ENCODE peak calls at places on chromosomes 11 and 22, in seven cellular contexts. One of them, this sample, is unnamed.

GRCh38 chr11:27705873-27706820 is 5.9 kb upstream of the BDNF start:
- DNase-seq in NCI-H1436 treated with DMSO at 0.1 percent for 48 hours: no peak
- DNase-seq in fibroblast of pulmonary artery: peak
- DNase-seq in activated naive CD8-positive, alpha-beta T cell treated with anti-CD3 and anti-CD28 coated beads for 36 hours: no peak
- DNase-seq in substantia nigra: no peak
- DNase-seq in NCI-H446: peak
- DNase-seq in HTR-8/SVneo: no peak
- DNase-seq in this sample: no peak

GRCh38 chr11:61828629-61829407 is 718 bp downstream of the FADS2 start:
- DNase-seq in NCI-H1436 treated with DMSO at 0.1 percent for 48 hours: no peak
- DNase-seq in fibroblast of pulmonary artery: peak
- DNase-seq in activated naive CD8-positive, alpha-beta T cell treated with anti-CD3 and anti-CD28 coated beads for 36 hours: peak
- DNase-seq in substantia nigra: peak
- DNase-seq in NCI-H446: peak
- DNase-seq in HTR-8/SVneo: no peak
- DNase-seq in this sample: no peak

GRCh38 chr11:122843281-122844150 is 5.2 kb downstream of the CRTAM start:
- DNase-seq in NCI-H1436 treated with DMSO at 0.1 percent for 48 hours: no peak
- DNase-seq in fibroblast of pulmonary artery: no peak
- DNase-seq in activated naive CD8-positive, alpha-beta T cell treated with anti-CD3 and anti-CD28 coated beads for 36 hours: peak
- DNase-seq in substantia nigra: no peak
- DNase-seq in NCI-H446: no peak
- DNase-seq in HTR-8/SVneo: no peak
- DNase-seq in this sample: no peak

GRCh38 chr11:134846776-134847722 is 435.0 kb upstream of the B3GAT1 start:
- DNase-seq in NCI-H1436 treated with DMSO at 0.1 percent for 48 hours: no peak
- DNase-seq in fibroblast of pulmonary artery: no peak
- DNase-seq in activated naive CD8-positive, alpha-beta T cell treated with anti-CD3 and anti-CD28 coated beads for 36 hours: no peak
- DNase-seq in substantia nigra: no peak
- DNase-seq in NCI-H446: no peak
- DNase-seq in HTR-8/SVneo: no peak
- DNase-seq in this sample: no peak

GRCh38 chr11:61168292-61168691 is 7.1 kb upstream of the VPS37C start:
- DNase-seq in NCI-H1436 treated with DMSO at 0.1 percent for 48 hours: no peak
- DNase-seq in fibroblast of pulmonary artery: no peak
- DNase-seq in activated naive CD8-positive, alpha-beta T cell treated with anti-CD3 and anti-CD28 coated beads for 36 hours: no peak
- DNase-seq in substantia nigra: no peak
- DNase-seq in NCI-H446: no peak
- DNase-seq in HTR-8/SVneo: no peak
- DNase-seq in this sample: no peak

GRCh38 chr11:70314730-70315129 is 44.2 kb downstream of the PPFIA1 start:
- DNase-seq in NCI-H1436 treated with DMSO at 0.1 percent for 48 hours: no peak
- DNase-seq in fibroblast of pulmonary artery: no peak
- DNase-seq in activated naive CD8-positive, alpha-beta T cell treated with anti-CD3 and anti-CD28 coated beads for 36 hours: no peak
- DNase-seq in substantia nigra: no peak
- DNase-seq in NCI-H446: no peak
- DNase-seq in HTR-8/SVneo: no peak
- DNase-seq in this sample: no peak

GRCh38 chr11:121321614-121322243 is 29.2 kb downstream of the SC5D start:
- DNase-seq in NCI-H1436 treated with DMSO at 0.1 percent for 48 hours: no peak
- DNase-seq in fibroblast of pulmonary artery: peak
- DNase-seq in activated naive CD8-positive, alpha-beta T cell treated with anti-CD3 and anti-CD28 coated beads for 36 hours: no peak
- DNase-seq in substantia nigra: peak
- DNase-seq in NCI-H446: peak
- DNase-seq in HTR-8/SVneo: peak
- DNase-seq in this sample: peak

GRCh38 chr11:3984896-3985295 is 109.7 kb upstream of the RRM1 start:
- DNase-seq in NCI-H1436 treated with DMSO at 0.1 percent for 48 hours: no peak
- DNase-seq in fibroblast of pulmonary artery: peak
- DNase-seq in activated naive CD8-positive, alpha-beta T cell treated with anti-CD3 and anti-CD28 coated beads for 36 hours: peak
- DNase-seq in substantia nigra: no peak
- DNase-seq in NCI-H446: peak
- DNase-seq in HTR-8/SVneo: no peak
- DNase-seq in this sample: no peak

GRCh38 chr22:38401336-38402084 is 53.5 kb downstream of the KCNJ4 start:
- DNase-seq in NCI-H1436 treated with DMSO at 0.1 percent for 48 hours: no peak
- DNase-seq in fibroblast of pulmonary artery: no peak
- DNase-seq in activated naive CD8-positive, alpha-beta T cell treated with anti-CD3 and anti-CD28 coated beads for 36 hours: no peak
- DNase-seq in substantia nigra: no peak
- DNase-seq in NCI-H446: no peak
- DNase-seq in HTR-8/SVneo: no peak
- DNase-seq in this sample: no peak

GRCh38 chr22:45006873-45007246 is 2.9 kb downstream of the PHF21B start:
- DNase-seq in NCI-H1436 treated with DMSO at 0.1 percent for 48 hours: no peak
- DNase-seq in fibroblast of pulmonary artery: no peak
- DNase-seq in activated naive CD8-positive, alpha-beta T cell treated with anti-CD3 and anti-CD28 coated beads for 36 hours: no peak
- DNase-seq in substantia nigra: peak
- DNase-seq in NCI-H446: no peak
- DNase-seq in HTR-8/SVneo: no peak
- DNase-seq in this sample: no peak

GRCh38 chr22:44839721-44840120 is 87.3 kb downstream of the ARHGAP8 start:
- DNase-seq in NCI-H1436 treated with DMSO at 0.1 percent for 48 hours: no peak
- DNase-seq in fibroblast of pulmonary artery: no peak
- DNase-seq in activated naive CD8-positive, alpha-beta T cell treated with anti-CD3 and anti-CD28 coated beads for 36 hours: no peak
- DNase-seq in substantia nigra: no peak
- DNase-seq in NCI-H446: no peak
- DNase-seq in HTR-8/SVneo: no peak
- DNase-seq in this sample: no peak

GRCh38 chr22:28911777-28912669 is 28.7 kb downstream of the ZNRF3 start:
- DNase-seq in NCI-H1436 treated with DMSO at 0.1 percent for 48 hours: no peak
- DNase-seq in fibroblast of pulmonary artery: peak
- DNase-seq in activated naive CD8-positive, alpha-beta T cell treated with anti-CD3 and anti-CD28 coated beads for 36 hours: no peak
- DNase-seq in substantia nigra: no peak
- DNase-seq in NCI-H446: peak
- DNase-seq in HTR-8/SVneo: no peak
- DNase-seq in this sample: no peak

GRCh38 chr11:68994891-68995280 is 14.1 kb upstream of the MRGPRD start:
- DNase-seq in NCI-H1436 treated with DMSO at 0.1 percent for 48 hours: no peak
- DNase-seq in fibroblast of pulmonary artery: no peak
- DNase-seq in activated naive CD8-positive, alpha-beta T cell treated with anti-CD3 and anti-CD28 coated beads for 36 hours: no peak
- DNase-seq in substantia nigra: no peak
- DNase-seq in NCI-H446: no peak
- DNase-seq in HTR-8/SVneo: no peak
- DNase-seq in this sample: no peak

GRCh38 chr11:61580292-61580888 is 486 bp downstream of the SYT7 start:
- DNase-seq in NCI-H1436 treated with DMSO at 0.1 percent for 48 hours: no peak
- DNase-seq in fibroblast of pulmonary artery: no peak
- DNase-seq in activated naive CD8-positive, alpha-beta T cell treated with anti-CD3 and anti-CD28 coated beads for 36 hours: peak
- DNase-seq in substantia nigra: no peak
- DNase-seq in NCI-H446: no peak
- DNase-seq in HTR-8/SVneo: no peak
- DNase-seq in this sample: no peak

GRCh38 chr11:93537767-93538261 is 5.4 kb downstream of the SMCO4 start:
- DNase-seq in NCI-H1436 treated with DMSO at 0.1 percent for 48 hours: no peak
- DNase-seq in fibroblast of pulmonary artery: no peak
- DNase-seq in activated naive CD8-positive, alpha-beta T cell treated with anti-CD3 and anti-CD28 coated beads for 36 hours: no peak
- DNase-seq in substantia nigra: peak
- DNase-seq in NCI-H446: no peak
- DNase-seq in HTR-8/SVneo: no peak
- DNase-seq in this sample: peak

GRCh38 chr11:12091957-12092558 is 18.3 kb upstream of the MICAL2 start:
- DNase-seq in NCI-H1436 treated with DMSO at 0.1 percent for 48 hours: no peak
- DNase-seq in fibroblast of pulmonary artery: no peak
- DNase-seq in activated naive CD8-positive, alpha-beta T cell treated with anti-CD3 and anti-CD28 coated beads for 36 hours: no peak
- DNase-seq in substantia nigra: no peak
- DNase-seq in NCI-H446: peak
- DNase-seq in HTR-8/SVneo: no peak
- DNase-seq in this sample: no peak

GRCh38 chr11:63937713-63938480 is 905 bp upstream of the NAA40 start:
- DNase-seq in NCI-H1436 treated with DMSO at 0.1 percent for 48 hours: no peak
- DNase-seq in fibroblast of pulmonary artery: no peak
- DNase-seq in activated naive CD8-positive, alpha-beta T cell treated with anti-CD3 and anti-CD28 coated beads for 36 hours: no peak
- DNase-seq in substantia nigra: no peak
- DNase-seq in NCI-H446: no peak
- DNase-seq in HTR-8/SVneo: peak
- DNase-seq in this sample: no peak

GRCh38 chr11:88520391-88520790 is 182.9 kb upstream of the CTSC start:
- DNase-seq in NCI-H1436 treated with DMSO at 0.1 percent for 48 hours: no peak
- DNase-seq in fibroblast of pulmonary artery: peak
- DNase-seq in activated naive CD8-positive, alpha-beta T cell treated with anti-CD3 and anti-CD28 coated beads for 36 hours: no peak
- DNase-seq in substantia nigra: no peak
- DNase-seq in NCI-H446: no peak
- DNase-seq in HTR-8/SVneo: no peak
- DNase-seq in this sample: no peak

GRCh38 chr11:115698243-115698642 is 194.0 kb upstream of the CADM1 start:
- DNase-seq in NCI-H1436 treated with DMSO at 0.1 percent for 48 hours: no peak
- DNase-seq in fibroblast of pulmonary artery: no peak
- DNase-seq in activated naive CD8-positive, alpha-beta T cell treated with anti-CD3 and anti-CD28 coated beads for 36 hours: no peak
- DNase-seq in substantia nigra: no peak
- DNase-seq in NCI-H446: no peak
- DNase-seq in HTR-8/SVneo: no peak
- DNase-seq in this sample: no peak

GRCh38 chr11:7488681-7489080 is 3.4 kb downstream of the OLFML1 start:
- DNase-seq in NCI-H1436 treated with DMSO at 0.1 percent for 48 hours: no peak
- DNase-seq in fibroblast of pulmonary artery: no peak
- DNase-seq in activated naive CD8-positive, alpha-beta T cell treated with anti-CD3 and anti-CD28 coated beads for 36 hours: no peak
- DNase-seq in substantia nigra: no peak
- DNase-seq in NCI-H446: no peak
- DNase-seq in HTR-8/SVneo: no peak
- DNase-seq in this sample: no peak

GRCh38 chr11:83191986-83192385 is 1.5 kb upstream of the ANKRD42 start:
- DNase-seq in NCI-H1436 treated with DMSO at 0.1 percent for 48 hours: no peak
- DNase-seq in fibroblast of pulmonary artery: no peak
- DNase-seq in activated naive CD8-positive, alpha-beta T cell treated with anti-CD3 and anti-CD28 coated beads for 36 hours: no peak
- DNase-seq in substantia nigra: no peak
- DNase-seq in NCI-H446: no peak
- DNase-seq in HTR-8/SVneo: no peak
- DNase-seq in this sample: no peak

GRCh38 chr11:101715281-101715680 is 131.5 kb upstream of the TRPC6 start:
- DNase-seq in NCI-H1436 treated with DMSO at 0.1 percent for 48 hours: no peak
- DNase-seq in fibroblast of pulmonary artery: no peak
- DNase-seq in activated naive CD8-positive, alpha-beta T cell treated with anti-CD3 and anti-CD28 coated beads for 36 hours: no peak
- DNase-seq in substantia nigra: no peak
- DNase-seq in NCI-H446: no peak
- DNase-seq in HTR-8/SVneo: no peak
- DNase-seq in this sample: no peak

GRCh38 chr11:69497221-69497787 is 15.8 kb downstream of the LINC01488 start:
- DNase-seq in NCI-H1436 treated with DMSO at 0.1 percent for 48 hours: no peak
- DNase-seq in fibroblast of pulmonary artery: peak
- DNase-seq in activated naive CD8-positive, alpha-beta T cell treated with anti-CD3 and anti-CD28 coated beads for 36 hours: no peak
- DNase-seq in substantia nigra: peak
- DNase-seq in NCI-H446: no peak
- DNase-seq in HTR-8/SVneo: peak
- DNase-seq in this sample: peak

GRCh38 chr11:12235549-12235944 is 125.2 kb downstream of the MICAL2 start:
- DNase-seq in NCI-H1436 treated with DMSO at 0.1 percent for 48 hours: no peak
- DNase-seq in fibroblast of pulmonary artery: peak
- DNase-seq in activated naive CD8-positive, alpha-beta T cell treated with anti-CD3 and anti-CD28 coated beads for 36 hours: no peak
- DNase-seq in substantia nigra: no peak
- DNase-seq in NCI-H446: no peak
- DNase-seq in HTR-8/SVneo: peak
- DNase-seq in this sample: no peak

GRCh38 chr11:2789331-2789730 is 89.5 kb upstream of the KCNQ1OT1 start:
- DNase-seq in NCI-H1436 treated with DMSO at 0.1 percent for 48 hours: no peak
- DNase-seq in fibroblast of pulmonary artery: no peak
- DNase-seq in activated naive CD8-positive, alpha-beta T cell treated with anti-CD3 and anti-CD28 coated beads for 36 hours: no peak
- DNase-seq in substantia nigra: no peak
- DNase-seq in NCI-H446: no peak
- DNase-seq in HTR-8/SVneo: no peak
- DNase-seq in this sample: no peak

GRCh38 chr11:115503083-115503885 is 931 bp downstream of the CADM1 start:
- DNase-seq in NCI-H1436 treated with DMSO at 0.1 percent for 48 hours: no peak
- DNase-seq in fibroblast of pulmonary artery: peak
- DNase-seq in activated naive CD8-positive, alpha-beta T cell treated with anti-CD3 and anti-CD28 coated beads for 36 hours: peak
- DNase-seq in substantia nigra: peak
- DNase-seq in NCI-H446: peak
- DNase-seq in HTR-8/SVneo: peak
- DNase-seq in this sample: peak

GRCh38 chr22:34971456-34971855 is 94.5 kb upstream of the ISX start:
- DNase-seq in NCI-H1436 treated with DMSO at 0.1 percent for 48 hours: no peak
- DNase-seq in fibroblast of pulmonary artery: no peak
- DNase-seq in activated naive CD8-positive, alpha-beta T cell treated with anti-CD3 and anti-CD28 coated beads for 36 hours: no peak
- DNase-seq in substantia nigra: no peak
- DNase-seq in NCI-H446: no peak
- DNase-seq in HTR-8/SVneo: no peak
- DNase-seq in this sample: no peak

GRCh38 chr11:119222308-119222707 is 16.2 kb downstream of the CBL start:
- DNase-seq in NCI-H1436 treated with DMSO at 0.1 percent for 48 hours: no peak
- DNase-seq in fibroblast of pulmonary artery: peak
- DNase-seq in activated naive CD8-positive, alpha-beta T cell treated with anti-CD3 and anti-CD28 coated beads for 36 hours: no peak
- DNase-seq in substantia nigra: no peak
- DNase-seq in NCI-H446: peak
- DNase-seq in HTR-8/SVneo: no peak
- DNase-seq in this sample: no peak

GRCh38 chr11:74820763-74821162 is 72.1 kb downstream of the RNF169 start:
- DNase-seq in NCI-H1436 treated with DMSO at 0.1 percent for 48 hours: no peak
- DNase-seq in fibroblast of pulmonary artery: peak
- DNase-seq in activated naive CD8-positive, alpha-beta T cell treated with anti-CD3 and anti-CD28 coated beads for 36 hours: no peak
- DNase-seq in substantia nigra: no peak
- DNase-seq in NCI-H446: peak
- DNase-seq in HTR-8/SVneo: peak
- DNase-seq in this sample: no peak

GRCh38 chr11:113553905-113554304 is 78.7 kb upstream of the DRD2 start:
- DNase-seq in NCI-H1436 treated with DMSO at 0.1 percent for 48 hours: no peak
- DNase-seq in fibroblast of pulmonary artery: no peak
- DNase-seq in activated naive CD8-positive, alpha-beta T cell treated with anti-CD3 and anti-CD28 coated beads for 36 hours: no peak
- DNase-seq in substantia nigra: no peak
- DNase-seq in NCI-H446: peak
- DNase-seq in HTR-8/SVneo: no peak
- DNase-seq in this sample: no peak

GRCh38 chr22:38820021-38820420 is 23.8 kb downstream of the NPTXR start:
- DNase-seq in NCI-H1436 treated with DMSO at 0.1 percent for 48 hours: no peak
- DNase-seq in fibroblast of pulmonary artery: no peak
- DNase-seq in activated naive CD8-positive, alpha-beta T cell treated with anti-CD3 and anti-CD28 coated beads for 36 hours: no peak
- DNase-seq in substantia nigra: no peak
- DNase-seq in NCI-H446: no peak
- DNase-seq in HTR-8/SVneo: no peak
- DNase-seq in this sample: no peak

GRCh38 chr11:68120212-68121066 is 749 bp downstream of the CHKA start:
- DNase-seq in NCI-H1436 treated with DMSO at 0.1 percent for 48 hours: no peak
- DNase-seq in fibroblast of pulmonary artery: peak
- DNase-seq in activated naive CD8-positive, alpha-beta T cell treated with anti-CD3 and anti-CD28 coated beads for 36 hours: peak
- DNase-seq in substantia nigra: peak
- DNase-seq in NCI-H446: peak
- DNase-seq in HTR-8/SVneo: peak
- DNase-seq in this sample: no peak

GRCh38 chr22:24582111-24582814 is 10.6 kb downstream of the LRRC75B start:
- DNase-seq in NCI-H1436 treated with DMSO at 0.1 percent for 48 hours: no peak
- DNase-seq in fibroblast of pulmonary artery: no peak
- DNase-seq in activated naive CD8-positive, alpha-beta T cell treated with anti-CD3 and anti-CD28 coated beads for 36 hours: no peak
- DNase-seq in substantia nigra: no peak
- DNase-seq in NCI-H446: no peak
- DNase-seq in HTR-8/SVneo: no peak
- DNase-seq in this sample: no peak

GRCh38 chr11:65489061-65489705 is 9.7 kb upstream of the MALAT1 start:
- DNase-seq in NCI-H1436 treated with DMSO at 0.1 percent for 48 hours: no peak
- DNase-seq in fibroblast of pulmonary artery: peak
- DNase-seq in activated naive CD8-positive, alpha-beta T cell treated with anti-CD3 and anti-CD28 coated beads for 36 hours: no peak
- DNase-seq in substantia nigra: no peak
- DNase-seq in NCI-H446: no peak
- DNase-seq in HTR-8/SVneo: peak
- DNase-seq in this sample: peak

GRCh38 chr11:124511739-124512138 is 31.7 kb downstream of the OR8B12 start:
- DNase-seq in NCI-H1436 treated with DMSO at 0.1 percent for 48 hours: no peak
- DNase-seq in fibroblast of pulmonary artery: no peak
- DNase-seq in activated naive CD8-positive, alpha-beta T cell treated with anti-CD3 and anti-CD28 coated beads for 36 hours: no peak
- DNase-seq in substantia nigra: no peak
- DNase-seq in NCI-H446: no peak
- DNase-seq in HTR-8/SVneo: no peak
- DNase-seq in this sample: no peak

This sample was measured in occipital lobe.